ENCODE peak calls at places on chromosome 1, in ten cellular contexts. Z is CD8-positive, alpha-beta memory T cell; P is heart left ventricle; Y is CD8-positive, alpha-beta T cell; R is suprapubic skin; M is cardiac muscle cell; J is thoracic aorta; Q is NT2/D1; C is left lung; D is neural progenitor cell. F is an unnamed sample.
A peak's percentile ranks its signal among the peaks of the same experiment; 100 is the strongest.

GRCh38 chr1:47402591-47402990 is 13.5 kb upstream of the FOXE3 start:
- DNase-seq in Z (no peak), P (no peak), Y (no peak), R (no peak), M (no peak), J (no peak), Q (no peak), C (no peak), D (no peak), F (no peak)

GRCh38 chr1:203448521-203449061 is 27.0 kb upstream of the PRELP start:
- DNase-seq in Z (no peak), P (no peak), Y (no peak), R (no peak), M (peak; percentile 33), J (no peak), Q (no peak), C (no peak), D (no peak), F (no peak)

GRCh38 chr1:43383449-43383848 is 6.2 kb downstream of the MED8 start:
- DNase-seq in Z (no peak), P (no peak), Y (no peak), R (no peak), M (no peak), J (no peak), Q (no peak), C (no peak), D (no peak), F (no peak)

GRCh38 chr1:3314561-3315271 is 139.7 kb upstream of the ARHGEF16 start:
- DNase-seq in Z (no peak), P (no peak), Y (no peak), R (no peak), M (peak; percentile 66), J (no peak), Q (no peak), C (no peak), D (peak; percentile 65), F (peak; percentile 82)

GRCh38 chr1:188670837-188671236 is 1806.8 kb downstream of the BRINP3 start:
- DNase-seq in Z (no peak), P (no peak), Y (no peak), R (no peak), M (no peak), J (no peak), Q (no peak), C (no peak), D (no peak), F (no peak)

GRCh38 chr1:218473527-218473926 is 128.4 kb downstream of the TGFB2 start:
- DNase-seq in Z (no peak), P (no peak), Y (no peak), R (no peak), M (no peak), J (no peak), Q (no peak), C (no peak), D (no peak), F (no peak)

GRCh38 chr1:232039303-232039702 is 412.7 kb downstream of the DISC1 start:
- DNase-seq in Z (no peak), P (no peak), Y (no peak), R (no peak), M (no peak), J (no peak), Q (no peak), C (no peak), D (no peak), F (no peak)

GRCh38 chr1:110106013-110106941 is 6.0 kb upstream of the UBL4B start:
- DNase-seq in Z (peak; percentile 25), P (peak; percentile 78), Y (peak; percentile 52), R (peak; percentile 72), M (peak; percentile 81), J (peak; percentile 30), Q (peak; percentile 84), C (peak; percentile 61), D (peak; percentile 82), F (peak; percentile 93)

GRCh38 chr1:32780628-32781267 is 36.4 kb downstream of the YARS1 start:
- DNase-seq in Z (no peak), P (no peak), Y (no peak), R (no peak), M (no peak), J (no peak), Q (no peak), C (no peak), D (no peak), F (no peak)

GRCh38 chr1:47688161-47688560 is 250.3 kb downstream of the FOXD2 start:
- DNase-seq in Z (no peak), P (no peak), Y (no peak), R (peak; percentile 31), M (no peak), J (no peak), Q (no peak), C (no peak), D (no peak), F (peak; percentile 62)

GRCh38 chr1:64744492-64745180 is at the start of gene RAVER2:
- DNase-seq in Z (peak; percentile 57), P (peak; percentile 88), Y (peak; percentile 44), R (peak; percentile 66), M (peak; percentile 82), J (peak; percentile 15), Q (peak; percentile 68), C (peak; percentile 82), D (peak; percentile 92), F (peak; percentile 93)

GRCh38 chr1:35923841-35924240 is 7.1 kb upstream of the AGO3 start:
- DNase-seq in Z (no peak), P (no peak), Y (no peak), R (no peak), M (no peak), J (no peak), Q (no peak), C (no peak), D (no peak), F (no peak)

GRCh38 chr1:99535470-99536164 is 110.3 kb upstream of the PALMD start:
- DNase-seq in Z (no peak), P (no peak), Y (no peak), R (no peak), M (no peak), J (no peak), Q (no peak), C (no peak), D (no peak), F (no peak)

DNA sequence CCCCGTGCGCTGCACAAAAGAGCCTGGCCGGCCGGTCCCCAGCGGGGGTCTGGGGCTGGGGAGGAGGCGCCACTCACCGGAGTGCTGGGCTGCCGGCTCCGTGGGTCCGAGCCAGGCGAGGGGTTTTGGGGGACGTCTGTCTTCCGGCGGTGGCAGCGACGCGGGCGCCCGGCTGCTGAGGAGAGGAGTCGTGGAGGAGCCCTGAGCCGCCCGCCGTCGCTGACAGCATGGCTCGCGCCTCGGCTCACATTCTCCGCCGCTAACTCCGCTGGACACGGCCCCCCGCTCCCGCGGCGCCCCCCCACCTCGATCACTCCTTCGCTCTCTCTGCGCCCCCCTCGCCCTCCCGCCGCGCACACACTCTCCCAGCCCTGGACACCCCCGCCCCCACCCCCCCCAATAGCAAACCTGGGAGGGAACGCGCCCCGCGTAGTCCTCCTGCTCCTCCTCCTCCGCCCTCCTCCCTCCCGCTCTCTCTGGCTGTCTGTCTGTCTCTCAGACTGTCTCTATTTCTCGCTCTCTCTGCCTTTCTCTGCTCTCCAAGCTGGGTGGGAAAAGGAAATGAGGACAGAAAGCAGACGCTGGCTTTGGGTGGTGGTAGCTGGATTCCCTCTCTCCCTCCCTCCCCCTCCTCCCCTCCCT is 503 bp downstream of the AHDC1 start:
- DNase-seq in Z (peak; percentile 27), P (peak; percentile 73), Y (no peak), R (peak; percentile 83), M (no peak), J (no peak), Q (no peak), C (no peak), D (peak; percentile 66), F (peak; percentile 85)
- H3K4me3 ChIP-seq in Z (peak overlapping the region; percentile 72), P (peak overlapping the region; percentile 99), Y (peak overlapping the region; percentile 86), R (peak overlapping the region; percentile 92), M (peak overlapping the region; percentile 96), J (peak overlapping the region; percentile 87), Q (peak overlapping the region; percentile 81), C (peak overlapping the region; percentile 78), D (peak overlapping the region; percentile 99), F (peak overlapping the region; percentile 96)

DNA sequence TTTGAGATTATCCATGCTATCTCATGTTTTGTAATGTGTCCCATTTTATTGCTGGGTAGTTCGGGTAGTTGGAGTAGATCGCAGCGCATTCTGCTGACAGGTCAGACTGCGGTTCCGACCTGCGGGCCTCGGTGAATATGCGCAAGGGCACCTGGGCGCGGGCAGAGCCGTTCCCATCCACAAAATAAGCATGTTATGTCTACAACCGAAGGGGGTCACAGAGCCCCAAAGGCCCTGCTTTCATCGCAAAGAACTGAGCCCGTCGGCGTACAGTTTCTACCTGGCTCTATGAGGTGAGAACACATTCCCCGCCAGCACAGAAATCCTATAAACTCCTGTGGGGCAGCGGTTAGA is 88.4 kb downstream of the PRKAB2 start:
- DNase-seq in Z (no peak), P (no peak), Y (no peak), R (no peak), M (no peak), J (no peak), Q (no peak), C (no peak), D (no peak), F (peak; percentile 58)
- H3K27me3 ChIP-seq in Z (peaks cover 34% of the 10 kb centered on the region), P (peaks cover 26% of the 10 kb centered on the region), Y (peaks cover 22% of the 10 kb centered on the region), R (peaks cover 41% of the 10 kb centered on the region), M (peaks cover 53% of the 10 kb centered on the region), J (peaks cover 15% of the 10 kb centered on the region), Q (peaks cover 6% of the 10 kb centered on the region), C (peaks cover 74% of the 10 kb centered on the region), D (peaks cover 52% of the 10 kb centered on the region), F (peaks cover 41% of the 10 kb centered on the region)

DNA sequence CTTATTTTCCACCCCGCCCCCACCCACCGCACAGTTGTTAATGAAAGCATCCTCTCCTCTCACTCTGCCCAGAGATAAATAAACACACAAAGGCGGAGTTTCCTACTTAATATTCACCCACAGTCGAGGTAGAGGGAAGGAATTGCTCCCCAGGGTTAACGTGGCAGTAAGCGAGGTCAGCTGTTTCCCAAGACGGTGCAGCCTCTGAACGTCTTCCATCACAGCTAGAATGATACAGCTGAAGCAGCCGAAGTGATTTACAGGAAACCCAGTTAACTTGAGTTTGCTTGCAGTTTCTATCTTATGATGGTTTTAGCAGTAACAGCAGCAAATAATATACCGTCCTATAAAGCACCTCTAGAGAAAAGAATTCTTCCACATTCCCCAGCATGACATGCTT is 283.9 kb downstream of the PBX1 start:
- DNase-seq in Z (no peak), P (no peak), Y (no peak), R (no peak), M (peak; percentile 37), J (no peak), Q (no peak), C (no peak), D (no peak), F (no peak)
- H3K36me3 ChIP-seq in Z (no peaks in the 10 kb centered on the region), P (no peaks in the 10 kb centered on the region), Y (no peaks in the 10 kb centered on the region), R (peaks cover 16% of the 10 kb centered on the region), M (peaks cover 27% of the 10 kb centered on the region), J (peaks cover 13% of the 10 kb centered on the region), Q (peaks cover 17% of the 10 kb centered on the region), C (peaks cover 14% of the 10 kb centered on the region), D (peaks cover 11% of the 10 kb centered on the region), F (peaks cover 11% of the 10 kb centered on the region)

DNA sequence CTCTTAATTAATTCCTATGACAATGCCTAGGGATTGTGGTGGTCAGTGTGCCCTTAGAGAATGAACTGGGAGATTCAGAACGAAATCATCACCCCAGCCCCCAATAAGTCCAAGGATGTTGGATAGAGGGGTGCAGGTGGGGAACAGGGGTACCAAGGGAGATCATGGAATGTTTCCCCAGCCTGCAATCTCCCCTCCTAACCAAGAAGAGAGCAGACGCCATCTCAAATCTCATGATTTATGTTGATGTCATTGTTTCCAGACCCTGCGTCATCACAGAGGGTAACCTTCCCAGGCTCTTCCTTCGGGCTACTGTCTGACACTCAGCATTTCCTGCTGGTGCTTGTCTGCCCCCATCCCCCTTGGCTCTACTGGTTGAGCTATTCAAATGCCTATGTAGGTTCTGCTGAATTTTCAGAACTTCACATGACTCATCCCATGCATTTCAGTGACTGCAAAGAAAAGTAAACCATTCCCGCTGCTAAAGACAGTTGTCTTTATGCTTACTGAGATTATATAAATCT is 24.7 kb upstream of the ITPKB start:
- DNase-seq in Z (no peak), P (no peak), Y (no peak), R (no peak), M (peak; percentile 79), J (no peak), Q (peak; percentile 92), C (no peak), D (no peak), F (peak; percentile 71)
- H3K4me3 ChIP-seq in Z (no peak overlapping the region), P (no peak overlapping the region), Y (no peak overlapping the region), R (no peak overlapping the region), M (no peak overlapping the region), J (no peak overlapping the region), Q (no peak overlapping the region), C (no peak overlapping the region), D (no peak overlapping the region), F (no peak overlapping the region)